ENCODE peak calls at places on chromosomes 12 and 14, in four cellular contexts. D is fibroblast of pulmonary artery; S is stimulated activated CD8-positive, alpha-beta memory T cell treated with anti-CD3 and anti-CD28 coated beads, Interleukin-4, amount 100 ng/mL, for 4 hours; W is ELR. P is an unnamed sample.

GRCh38 chr12:12333407-12333831 is 16.6 kb downstream of the MANSC1 start:
- DNase-seq in D (peak; percentile 85), S (no peak), W (no peak), P (peak; percentile 77)

GRCh38 chr14:68569970-68570409 is 222.9 kb downstream of the ZFP36L1 start:
- DNase-seq in D (no peak), S (no peak), W (no peak), P (peak; percentile 79)

GRCh38 chr14:23551266-23552028 is at the start of gene ZFHX2:
- DNase-seq in D (peak; percentile 31), S (peak; percentile 64), W (peak; percentile 72), P (peak; percentile 76)

GRCh38 chr14:53295985-53296582 is 143.0 kb upstream of the DDHD1 start:
- DNase-seq in D (peak; percentile 63), S (no peak), W (peak; percentile 58), P (peak; percentile 72)

GRCh38 chr12:123286997-123287396 is 15.3 kb upstream of the CDK2AP1 start:
- DNase-seq in D (no peak), S (no peak), W (no peak), P (no peak)

GRCh38 chr12:14884458-14884878 is 1.2 kb downstream of the MGP start:
- DNase-seq in D (peak; percentile 89), S (peak; percentile 60), W (peak; percentile 67), P (peak; percentile 85)

GRCh38 chr12:132724506-132725220 is 14.0 kb downstream of the PGAM5 start:
- DNase-seq in D (no peak), S (no peak), W (no peak), P (no peak)

GRCh38 chr14:104345316-104346111 is 207.1 kb downstream of the KIF26A start:
- DNase-seq in D (no peak), S (no peak), W (no peak), P (no peak)

GRCh38 chr14:58633831-58634230 is 3.9 kb upstream of the DACT1 start:
- DNase-seq in D (peak; percentile 21), S (no peak), W (no peak), P (no peak)

GRCh38 chr14:44108601-44109000 is 398.5 kb downstream of the FSCB start:
- DNase-seq in D (peak; percentile 8), S (no peak), W (peak; percentile 1), P (no peak)

GRCh38 chr12:116990971-116991966 is 80.5 kb downstream of the FBXW8 start:
- DNase-seq in D (no peak), S (no peak), W (no peak), P (no peak)

GRCh38 chr12:3533703-3534386 is 42.8 kb downstream of the PRMT8 start:
- DNase-seq in D (no peak), S (no peak), W (peak; percentile 12), P (no peak)

GRCh38 chr14:59981564-59981963 is 61.6 kb downstream of the LRRC9 start:
- DNase-seq in D (no peak), S (no peak), W (no peak), P (no peak)

GRCh38 chr12:88750867-88751543 is 170.7 kb upstream of the KITLG start:
- DNase-seq in D (no peak), S (no peak), W (no peak), P (no peak)

GRCh38 chr12:1670815-1671268 is 20.0 kb upstream of the ADIPOR2 start:
- DNase-seq in D (no peak), S (no peak), W (no peak), P (no peak)

GRCh38 chr14:73025544-73025943 is 1.4 kb downstream of the ZFYVE1 start:
- DNase-seq in D (peak; percentile 40), S (no peak), W (peak; percentile 37), P (peak; percentile 10)

GRCh38 chr12:130601327-130601726 is 114.8 kb downstream of the RIMBP2 start:
- DNase-seq in D (no peak), S (no peak), W (no peak), P (no peak)

GRCh38 chr14:21476526-21476924 is 234 bp downstream of the RAB2B start:
- DNase-seq in D (no peak), S (peak; percentile 68), W (peak; percentile 79), P (peak; percentile 84)

GRCh38 chr14:90517431-90517841 is 120.6 kb downstream of the CALM1 start:
- DNase-seq in D (no peak), S (no peak), W (no peak), P (no peak)

GRCh38 chr12:93852067-93852466 is 174.9 kb downstream of the CRADD start:
- DNase-seq in D (no peak), S (no peak), W (no peak), P (no peak)

GRCh38 chr14:99755068-99755405 is 38.2 kb upstream of the EML1 start:
- DNase-seq in D (no peak), S (no peak), W (no peak), P (no peak)

GRCh38 chr12:95205685-95206084 is 11.6 kb downstream of the FGD6 start:
- DNase-seq in D (peak; percentile 89), S (no peak), W (peak; percentile 89), P (peak; percentile 80)

GRCh38 chr12:113477171-113477841 is 5.6 kb upstream of the LHX5 start:
- DNase-seq in D (no peak), S (no peak), W (no peak), P (no peak)

GRCh38 chr12:132500137-132500855 is 10.3 kb downstream of the FBRSL1 start:
- DNase-seq in D (no peak), S (no peak), W (no peak), P (no peak)

GRCh38 chr12:67239061-67239460 is 30.1 kb upstream of the CAND1 start:
- DNase-seq in D (peak; percentile 4), S (no peak), W (peak; percentile 43), P (no peak)

GRCh38 chr12:106189341-106189740 is 50.6 kb upstream of the NUAK1 start:
- DNase-seq in D (no peak), S (no peak), W (no peak), P (no peak)

GRCh38 chr12:66168410-66168809 is 1.4 kb downstream of the TMBIM4 start:
- DNase-seq in D (no peak), S (no peak), W (no peak), P (no peak)

GRCh38 chr14:69619007-69619406 is 7.6 kb downstream of the SUSD6 start:
- DNase-seq in D (peak; percentile 42), S (no peak), W (peak; percentile 27), P (no peak)

GRCh38 chr12:81668475-81668874 is 90.7 kb downstream of the PPFIA2 start:
- DNase-seq in D (peak; percentile 80), S (no peak), W (peak; percentile 71), P (no peak)

GRCh38 chr14:49687942-49688700 is at the start of gene POLE2:
- DNase-seq in D (peak; percentile 67), S (peak; percentile 40), W (peak; percentile 82), P (peak; percentile 75)

GRCh38 chr14:80404413-80404812 is 193.1 kb upstream of the DIO2 start:
- DNase-seq in D (no peak), S (no peak), W (no peak), P (no peak)

GRCh38 chr14:104405566-104406226 is 173.9 kb upstream of the C14orf180 start:
- DNase-seq in D (no peak), S (no peak), W (no peak), P (no peak)

GRCh38 chr14:77044776-77045569 is 16.5 kb upstream of the IRF2BPL start:
- DNase-seq in D (peak; percentile 92), S (no peak), W (no peak), P (no peak)

GRCh38 chr14:50607181-50607580 is 47.2 kb downstream of the ATL1 start:
- DNase-seq in D (no peak), S (no peak), W (no peak), P (no peak)

GRCh38 chr14:68924392-68925158 is 54.5 kb downstream of the ACTN1 start:
- DNase-seq in D (no peak), S (no peak), W (peak; percentile 53), P (no peak)